ENCODE peak calls at places on chromosome 17, in ten cellular contexts. One of them, this sample, is unnamed.

GRCh38 chr17:79546386-79546785 is 64.5 kb downstream of the RBFOX3 start:
- DNase-seq in MM.1S: no peak
- DNase-seq in tibial artery: no peak
- DNase-seq in dorsolateral prefrontal cortex: no peak
- DNase-seq in CD8-positive, alpha-beta T cell: no peak
- DNase-seq in lung: no peak
- DNase-seq in right atrium auricular region: no peak
- DNase-seq in cardiac muscle cell: no peak
- DNase-seq in AG04449: no peak
- DNase-seq in thoracic aorta: no peak
- DNase-seq in this sample: no peak

GRCh38 chr17:17021194-17021863 is 20.9 kb upstream of the MPRIP start:
- DNase-seq in CD8-positive, alpha-beta T cell: no peak
- DNase-seq in right atrium auricular region: peak; percentile 86
- DNase-seq in MM.1S: no peak
- DNase-seq in tibial artery: peak; percentile 87
- DNase-seq in cardiac muscle cell: peak; percentile 57
- DNase-seq in lung: peak; percentile 62
- DNase-seq in dorsolateral prefrontal cortex: peak; percentile 81
- DNase-seq in AG04449: no peak
- DNase-seq in thoracic aorta: peak; percentile 72
- DNase-seq in this sample: no peak

GRCh38 chr17:40727447-40728231 is 24.1 kb upstream of the KRT24 start:
- DNase-seq in tibial artery: no peak
- DNase-seq in CD8-positive, alpha-beta T cell: no peak
- DNase-seq in dorsolateral prefrontal cortex: no peak
- DNase-seq in MM.1S: no peak
- DNase-seq in thoracic aorta: no peak
- DNase-seq in lung: no peak
- DNase-seq in right atrium auricular region: no peak
- DNase-seq in AG04449: no peak
- DNase-seq in cardiac muscle cell: no peak
- DNase-seq in this sample: peak; percentile 78

GRCh38 chr17:37180371-37180770 is 195.4 kb upstream of the C17orf78 start:
- DNase-seq in tibial artery: no peak
- DNase-seq in lung: no peak
- DNase-seq in CD8-positive, alpha-beta T cell: no peak
- DNase-seq in thoracic aorta: no peak
- DNase-seq in MM.1S: no peak
- DNase-seq in AG04449: no peak
- DNase-seq in right atrium auricular region: no peak
- DNase-seq in cardiac muscle cell: no peak
- DNase-seq in dorsolateral prefrontal cortex: no peak
- DNase-seq in this sample: no peak

GRCh38 chr17:1095093-1095852 is 84.5 kb downstream of the ABR start:
- DNase-seq in MM.1S: no peak
- DNase-seq in thoracic aorta: no peak
- DNase-seq in tibial artery: no peak
- DNase-seq in CD8-positive, alpha-beta T cell: no peak
- DNase-seq in right atrium auricular region: no peak
- DNase-seq in AG04449: no peak
- DNase-seq in lung: peak; percentile 75
- DNase-seq in dorsolateral prefrontal cortex: no peak
- DNase-seq in cardiac muscle cell: no peak
- DNase-seq in this sample: no peak

GRCh38 chr17:10875984-10876555 is 38.2 kb upstream of the PIRT start:
- DNase-seq in cardiac muscle cell: peak; percentile 61
- DNase-seq in dorsolateral prefrontal cortex: no peak
- DNase-seq in MM.1S: peak; percentile 18
- DNase-seq in CD8-positive, alpha-beta T cell: peak; percentile 12
- DNase-seq in lung: peak; percentile 33
- DNase-seq in AG04449: no peak
- DNase-seq in thoracic aorta: no peak
- DNase-seq in right atrium auricular region: no peak
- DNase-seq in tibial artery: no peak
- DNase-seq in this sample: no peak

GRCh38 chr17:8838551-8839095 is 28.9 kb downstream of the PIK3R6 start:
- DNase-seq in lung: no peak
- DNase-seq in AG04449: no peak
- DNase-seq in right atrium auricular region: peak; percentile 42
- DNase-seq in MM.1S: no peak
- DNase-seq in CD8-positive, alpha-beta T cell: no peak
- DNase-seq in cardiac muscle cell: no peak
- DNase-seq in tibial artery: peak; percentile 37
- DNase-seq in thoracic aorta: no peak
- DNase-seq in dorsolateral prefrontal cortex: no peak
- DNase-seq in this sample: no peak

GRCh38 chr17:13777003-13777402 is 175.3 kb upstream of the HS3ST3A1 start:
- DNase-seq in CD8-positive, alpha-beta T cell: no peak
- DNase-seq in AG04449: no peak
- DNase-seq in MM.1S: no peak
- DNase-seq in dorsolateral prefrontal cortex: no peak
- DNase-seq in right atrium auricular region: no peak
- DNase-seq in lung: no peak
- DNase-seq in tibial artery: no peak
- DNase-seq in cardiac muscle cell: no peak
- DNase-seq in thoracic aorta: no peak
- DNase-seq in this sample: no peak

GRCh38 chr17:65297384-65297783 is 160.2 kb downstream of the RGS9 start:
- DNase-seq in dorsolateral prefrontal cortex: no peak
- DNase-seq in right atrium auricular region: no peak
- DNase-seq in tibial artery: no peak
- DNase-seq in AG04449: no peak
- DNase-seq in lung: no peak
- DNase-seq in CD8-positive, alpha-beta T cell: no peak
- DNase-seq in cardiac muscle cell: no peak
- DNase-seq in MM.1S: no peak
- DNase-seq in thoracic aorta: no peak
- DNase-seq in this sample: no peak

DNA sequence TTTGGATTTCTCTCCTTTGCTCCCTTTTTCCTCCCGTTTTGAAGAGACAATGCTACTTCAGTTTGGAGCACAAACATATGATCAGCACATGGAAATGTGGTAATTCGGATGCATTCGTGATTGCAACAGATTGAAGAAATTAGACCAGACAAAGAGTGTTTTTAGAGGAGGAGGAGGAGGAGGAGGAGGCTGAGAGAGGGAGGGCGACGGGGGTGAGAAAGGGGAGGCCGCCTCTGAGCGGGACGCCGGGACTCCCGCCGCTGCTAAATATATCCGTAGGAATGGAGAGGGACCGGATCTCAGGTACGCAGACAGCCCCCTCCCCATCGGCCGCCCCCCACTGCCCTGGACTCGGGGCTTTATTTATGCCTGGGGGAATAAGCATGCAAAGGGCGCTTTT is 179.3 kb downstream of the SEC14L1 start:
- DNase-seq in lung: no peak
- DNase-seq in right atrium auricular region: no peak
- DNase-seq in MM.1S: peak; percentile 19
- DNase-seq in CD8-positive, alpha-beta T cell: no peak
- DNase-seq in dorsolateral prefrontal cortex: peak; percentile 25
- DNase-seq in AG04449: no peak
- DNase-seq in thoracic aorta: no peak
- DNase-seq in cardiac muscle cell: no peak
- DNase-seq in tibial artery: peak; percentile 80
- DNase-seq in this sample: no peak
- H3K4me3 ChIP-seq in lung: peak overlapping the region; percentile 49
- H3K4me3 ChIP-seq in right atrium auricular region: peak overlapping the region; percentile 51
- H3K4me3 ChIP-seq in MM.1S: peak overlapping the region; percentile 78
- H3K4me3 ChIP-seq in CD8-positive, alpha-beta T cell: no peak overlapping the region
- H3K4me3 ChIP-seq in dorsolateral prefrontal cortex: peak overlapping the region; percentile 52
- H3K4me3 ChIP-seq in AG04449: peak overlapping the region; percentile 91
- H3K4me3 ChIP-seq in thoracic aorta: peak overlapping the region; percentile 74
- H3K4me3 ChIP-seq in cardiac muscle cell: no peak overlapping the region
- H3K4me3 ChIP-seq in tibial artery: peak overlapping the region; percentile 58
- H3K4me3 ChIP-seq in this sample: peak overlapping the region; percentile 42

GRCh38 chr17:76388966-76389888 is 4.8 kb downstream of the SPHK1 start:
- DNase-seq in cardiac muscle cell: no peak
- DNase-seq in dorsolateral prefrontal cortex: no peak
- DNase-seq in CD8-positive, alpha-beta T cell: no peak
- DNase-seq in right atrium auricular region: no peak
- DNase-seq in lung: no peak
- DNase-seq in AG04449: no peak
- DNase-seq in MM.1S: no peak
- DNase-seq in tibial artery: no peak
- DNase-seq in thoracic aorta: no peak
- DNase-seq in this sample: no peak
- TF ChIP-seq CTCF in cardiac muscle cell: no peak
- TF ChIP-seq CTCF in dorsolateral prefrontal cortex: no peak
- TF ChIP-seq CTCF in CD8-positive, alpha-beta T cell: no peak
- TF ChIP-seq CTCF in right atrium auricular region: no peak
- TF ChIP-seq CTCF in lung: no peak
- TF ChIP-seq CTCF in AG04449: no peak
- TF ChIP-seq CTCF in MM.1S: no peak
- TF ChIP-seq CTCF in tibial artery: no peak
- TF ChIP-seq CTCF in thoracic aorta: no peak
- TF ChIP-seq CTCF in this sample: peak; percentile 17

DNA sequence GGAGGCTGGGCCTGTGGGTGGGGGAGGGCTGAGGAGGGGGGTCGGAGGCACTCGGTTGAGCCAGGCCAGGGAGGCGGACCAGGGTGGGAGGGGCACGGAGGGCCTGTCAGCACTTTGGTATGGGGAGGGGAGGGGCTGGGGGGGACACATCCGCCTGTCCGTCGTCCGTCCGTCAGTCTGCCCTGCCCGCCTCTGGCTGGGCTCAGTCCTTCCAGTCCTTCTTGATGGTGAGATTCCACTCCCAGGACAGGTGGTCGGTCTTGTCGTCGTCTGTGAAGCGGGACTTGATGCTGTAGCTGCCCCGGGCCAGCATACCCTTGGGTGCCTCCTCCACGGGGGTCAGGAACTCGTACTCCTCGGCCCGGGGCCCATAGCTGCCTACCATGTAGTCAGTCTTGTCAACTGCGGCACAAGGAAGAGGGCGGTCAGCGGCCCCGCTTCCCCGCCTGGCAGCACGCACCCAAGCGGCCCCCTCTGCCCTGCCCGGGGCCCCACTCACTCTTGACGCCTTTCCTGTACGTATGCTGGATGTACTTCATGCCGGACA is 2.4 kb downstream of the ARHGDIA start:
- DNase-seq in lung: no peak
- DNase-seq in dorsolateral prefrontal cortex: no peak
- DNase-seq in cardiac muscle cell: peak; percentile 25
- DNase-seq in right atrium auricular region: no peak
- DNase-seq in CD8-positive, alpha-beta T cell: no peak
- DNase-seq in tibial artery: peak; percentile 73
- DNase-seq in MM.1S: no peak
- DNase-seq in AG04449: peak; percentile 54
- DNase-seq in thoracic aorta: no peak
- DNase-seq in this sample: no peak
- H3K4me3 ChIP-seq in lung: no peak overlapping the region
- H3K4me3 ChIP-seq in dorsolateral prefrontal cortex: peak overlapping the region; percentile 63
- H3K4me3 ChIP-seq in cardiac muscle cell: no peak overlapping the region
- H3K4me3 ChIP-seq in right atrium auricular region: peak overlapping the region; percentile 81
- H3K4me3 ChIP-seq in CD8-positive, alpha-beta T cell: no peak overlapping the region
- H3K4me3 ChIP-seq in tibial artery: no peak overlapping the region
- H3K4me3 ChIP-seq in MM.1S: no peak overlapping the region
- H3K4me3 ChIP-seq in AG04449: peak overlapping the region; percentile 81
- H3K4me3 ChIP-seq in thoracic aorta: no peak overlapping the region
- H3K4me3 ChIP-seq in this sample: peak overlapping the region; percentile 85

DNA sequence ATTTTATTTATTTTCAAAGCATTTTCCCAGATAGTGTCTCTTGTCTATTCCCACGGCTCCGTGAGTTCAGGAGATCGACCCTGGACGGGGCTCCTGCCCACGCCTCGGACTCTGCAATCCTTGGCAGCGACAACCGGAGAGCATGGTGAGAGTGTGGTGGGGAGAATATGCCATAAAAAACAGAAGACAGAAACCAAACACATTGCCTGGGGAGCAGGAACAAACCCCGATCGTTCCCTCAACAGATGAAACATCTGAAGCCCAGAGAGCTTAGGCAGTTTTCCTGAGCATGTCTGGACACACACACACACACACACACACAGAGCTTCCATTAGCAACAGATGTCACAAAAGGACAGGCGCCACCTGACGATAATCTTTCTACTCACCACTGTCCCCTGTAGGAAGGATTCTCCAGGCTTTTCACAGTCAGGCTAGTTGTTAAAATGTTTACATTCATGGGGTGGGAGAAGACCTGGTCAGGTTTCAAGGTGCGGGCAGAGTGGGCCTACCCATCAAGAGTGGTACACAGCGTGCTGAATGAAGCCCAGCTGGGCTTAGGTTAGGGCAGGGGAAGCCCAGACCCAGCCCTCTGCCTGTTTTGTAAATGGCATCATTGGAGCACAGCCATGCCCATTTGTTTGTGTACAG is 230.4 kb upstream of the TNRC6C start:
- DNase-seq in dorsolateral prefrontal cortex: no peak
- DNase-seq in cardiac muscle cell: no peak
- DNase-seq in right atrium auricular region: no peak
- DNase-seq in MM.1S: no peak
- DNase-seq in CD8-positive, alpha-beta T cell: no peak
- DNase-seq in tibial artery: no peak
- DNase-seq in AG04449: no peak
- DNase-seq in lung: no peak
- DNase-seq in thoracic aorta: no peak
- DNase-seq in this sample: no peak
- TF ChIP-seq CTCF in dorsolateral prefrontal cortex: no peak
- TF ChIP-seq CTCF in cardiac muscle cell: peak; percentile 4
- TF ChIP-seq CTCF in right atrium auricular region: no peak
- TF ChIP-seq CTCF in MM.1S: no peak
- TF ChIP-seq CTCF in CD8-positive, alpha-beta T cell: no peak
- TF ChIP-seq CTCF in tibial artery: no peak
- TF ChIP-seq CTCF in AG04449: no peak
- TF ChIP-seq CTCF in lung: no peak
- TF ChIP-seq CTCF in thoracic aorta: no peak
- TF ChIP-seq CTCF in this sample: no peak

DNA sequence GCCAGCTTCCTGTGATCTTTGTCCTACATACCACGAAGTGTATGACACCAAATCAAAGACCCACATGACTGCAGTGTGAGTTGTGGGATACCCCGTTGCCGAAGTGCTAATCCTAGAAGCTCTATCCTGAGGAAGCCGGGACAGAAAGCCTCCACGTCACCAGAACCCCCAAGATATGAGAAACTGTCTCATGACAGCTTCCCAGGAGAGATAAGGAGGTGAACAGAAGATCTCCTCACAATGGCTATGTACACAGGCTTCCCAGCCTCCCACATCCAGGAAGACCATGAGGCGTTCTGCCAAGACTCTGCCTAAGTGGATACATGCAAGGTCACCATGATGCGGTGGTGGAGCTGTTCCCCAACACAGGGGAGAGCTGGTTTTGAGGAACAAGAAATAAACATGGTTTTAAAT is 37.1 kb downstream of the TRIM25 start:
- DNase-seq in dorsolateral prefrontal cortex: no peak
- DNase-seq in AG04449: no peak
- DNase-seq in tibial artery: no peak
- DNase-seq in CD8-positive, alpha-beta T cell: no peak
- DNase-seq in cardiac muscle cell: no peak
- DNase-seq in MM.1S: no peak
- DNase-seq in right atrium auricular region: no peak
- DNase-seq in thoracic aorta: no peak
- DNase-seq in lung: no peak
- DNase-seq in this sample: no peak
- H3K4me3 ChIP-seq in dorsolateral prefrontal cortex: no peak overlapping the region
- H3K4me3 ChIP-seq in AG04449: no peak overlapping the region
- H3K4me3 ChIP-seq in tibial artery: no peak overlapping the region
- H3K4me3 ChIP-seq in CD8-positive, alpha-beta T cell: no peak overlapping the region
- H3K4me3 ChIP-seq in cardiac muscle cell: no peak overlapping the region
- H3K4me3 ChIP-seq in MM.1S: no peak overlapping the region
- H3K4me3 ChIP-seq in right atrium auricular region: no peak overlapping the region
- H3K4me3 ChIP-seq in thoracic aorta: no peak overlapping the region
- H3K4me3 ChIP-seq in lung: no peak overlapping the region
- H3K4me3 ChIP-seq in this sample: no peak overlapping the region

This sample was measured in epithelial cell of proximal tubule.